ENCODE peak calls at places on chromosomes 2 and 18, in ten cellular contexts. X is CD8-positive, alpha-beta T cell; F is tibial artery; E is heart left ventricle; N is HCT116; R is AG09309; B is heart right ventricle; D is AG04450; A is stomach; Z is pancreas. P is an unnamed sample.

GRCh38 chr2:37776487-37776886 is 105.0 kb upstream of the CDC42EP3 start:
- DNase-seq in F (no peak), N (peak), B (no peak), E (no peak), Z (no peak), A (no peak), R (no peak), X (no peak), D (peak), P (peak)

GRCh38 chr18:38174594-38174993 is 609.0 kb upstream of the CELF4 start:
- DNase-seq in F (no peak), D (no peak), B (no peak), E (no peak), A (no peak), X (no peak), N (no peak), Z (peak), R (no peak), P (no peak)

GRCh38 chr2:233487748-233488345 is 78.7 kb downstream of the USP40 start:
- DNase-seq in R (no peak), B (no peak), N (no peak), F (no peak), E (no peak), Z (no peak), X (no peak), A (no peak), D (no peak), P (no peak)

GRCh38 chr2:169946092-169946491 is 118.8 kb downstream of the UBR3 start:
- DNase-seq in D (no peak), E (no peak), A (no peak), N (no peak), B (no peak), R (no peak), Z (no peak), F (no peak), X (no peak), P (no peak)

GRCh38 chr2:7015007-7015950 is 98.1 kb downstream of the RNF144A start:
- DNase-seq in D (no peak), Z (no peak), N (no peak), R (no peak), B (no peak), F (no peak), X (no peak), A (no peak), E (no peak), P (no peak)

GRCh38 chr2:133334923-133335322 is 233.3 kb downstream of the NCKAP5 start:
- DNase-seq in Z (no peak), N (no peak), X (no peak), F (no peak), A (no peak), E (no peak), D (no peak), R (no peak), B (no peak), P (no peak)

GRCh38 chr2:58769494-58770239 is 528.5 kb upstream of the FANCL start:
- DNase-seq in R (no peak), F (no peak), B (no peak), E (no peak), X (no peak), D (no peak), Z (no peak), A (no peak), N (no peak), P (no peak)

GRCh38 chr2:44680424-44680971 is 261.0 kb upstream of the SIX3 start:
- DNase-seq in F (no peak), B (no peak), R (no peak), Z (no peak), D (no peak), E (no peak), N (no peak), A (no peak), X (no peak), P (no peak)

GRCh38 chr2:79935771-79936657 is 368.5 kb downstream of the LRRTM1 start:
- DNase-seq in N (no peak), E (no peak), A (peak), F (no peak), D (peak), R (peak), X (no peak), Z (peak), B (no peak), P (no peak)

GRCh38 chr2:134917219-134917957 is 1.2 kb upstream of the CCNT2 start:
- DNase-seq in N (no peak), B (peak), E (peak), F (no peak), D (no peak), X (no peak), A (no peak), Z (peak), R (no peak), P (no peak)

GRCh38 chr2:72041638-72042111 is 106.0 kb downstream of the CYP26B1 start:
- DNase-seq in B (peak), R (no peak), D (no peak), E (no peak), N (no peak), Z (no peak), F (no peak), X (no peak), A (no peak), P (no peak)

GRCh38 chr2:107719141-107719540 is 107.6 kb upstream of the RGPD4 start:
- DNase-seq in X (no peak), A (no peak), E (no peak), D (no peak), N (no peak), Z (no peak), F (no peak), B (no peak), R (no peak), P (no peak)

GRCh38 chr2:240245706-240246105 is 105.2 kb upstream of the OTOS start:
- DNase-seq in A (peak), F (peak), N (no peak), D (no peak), Z (no peak), X (no peak), B (peak), E (peak), R (no peak), P (no peak)

GRCh38 chr2:20728114-20728758 is 61.3 kb downstream of the GDF7 start:
- DNase-seq in R (no peak), X (no peak), A (no peak), B (no peak), F (no peak), E (no peak), D (no peak), Z (no peak), N (no peak), P (no peak)

GRCh38 chr2:123165616-123166015 is 859.5 kb upstream of the CNTNAP5 start:
- DNase-seq in Z (no peak), X (no peak), R (no peak), E (no peak), B (no peak), N (no peak), D (no peak), A (no peak), F (no peak), P (no peak)

GRCh38 chr18:43405097-43405496 is 127.8 kb upstream of the SYT4 start:
- DNase-seq in R (no peak), Z (no peak), D (no peak), E (no peak), B (no peak), X (no peak), N (no peak), A (no peak), F (no peak), P (peak)

GRCh38 chr2:233679176-233679575 is 2.5 kb upstream of the UGT1A7 start:
- DNase-seq in F (no peak), A (no peak), X (no peak), R (no peak), N (no peak), E (no peak), B (no peak), Z (no peak), D (no peak), P (no peak)

GRCh38 chr2:23452853-23453420 is 68.0 kb downstream of the KLHL29 start:
- DNase-seq in E (no peak), B (no peak), Z (no peak), X (no peak), N (no peak), R (no peak), A (no peak), D (no peak), F (no peak), P (no peak)

GRCh38 chr2:26961603-26962184 is 8.7 kb upstream of the MAPRE3 start:
- DNase-seq in E (peak), A (peak), X (peak), F (peak), Z (peak), R (peak), D (peak), B (peak), N (peak), P (peak)

GRCh38 chr2:71932027-71932779 is 215.5 kb downstream of the CYP26B1 start:
- DNase-seq in Z (no peak), F (peak), A (no peak), N (no peak), E (peak), D (no peak), X (no peak), B (no peak), R (no peak), P (no peak)

GRCh38 chr2:71133603-71134002 is 3.2 kb downstream of the MPHOSPH10 start:
- DNase-seq in F (no peak), X (no peak), Z (no peak), R (no peak), A (no peak), B (no peak), E (no peak), D (no peak), N (no peak), P (no peak)

GRCh38 chr2:10287766-10288165 is 14.9 kb upstream of the HPCAL1 start:
- DNase-seq in F (no peak), N (no peak), X (no peak), B (no peak), D (no peak), R (no peak), Z (no peak), A (no peak), E (no peak), P (no peak)

GRCh38 chr2:105590780-105591660 is 153.7 kb upstream of the NCK2 start:
- DNase-seq in A (no peak), F (no peak), B (no peak), Z (no peak), D (no peak), E (no peak), X (no peak), N (no peak), R (no peak), P (no peak)

GRCh38 chr2:98761909-98762308 is 31.0 kb upstream of the MGAT4A start:
- DNase-seq in F (no peak), Z (no peak), R (no peak), B (no peak), X (no peak), D (no peak), N (no peak), E (no peak), A (no peak), P (no peak)

GRCh38 chr2:73214120-73215035 is at the start of gene SMYD5:
- DNase-seq in A (peak), X (peak), R (peak), D (peak), Z (peak), N (peak), F (peak), E (peak), B (peak), P (no peak)

GRCh38 chr18:49953416-49953815 is 140.1 kb upstream of the ACAA2 start:
- DNase-seq in A (no peak), D (no peak), E (no peak), B (no peak), Z (no peak), R (no peak), N (no peak), X (no peak), F (no peak), P (no peak)

GRCh38 chr2:27086722-27087446 is at the start of gene KHK:
- DNase-seq in A (peak), E (peak), N (no peak), R (no peak), Z (peak), F (peak), B (peak), X (no peak), D (no peak), P (no peak)

GRCh38 chr2:69893684-69894481 is at the start of gene SNRNP27:
- DNase-seq in D (peak), A (peak), E (peak), X (peak), F (peak), N (peak), B (peak), R (peak), Z (peak), P (peak)

GRCh38 chr18:5424903-5425302 is 118.9 kb downstream of the EPB41L3 start:
- DNase-seq in A (no peak), N (no peak), F (no peak), E (no peak), D (no peak), B (no peak), Z (no peak), X (no peak), R (no peak), P (peak)

GRCh38 chr2:199955007-199955338 is 318 bp downstream of the TYW5 start:
- DNase-seq in D (no peak), X (peak), F (no peak), A (no peak), E (no peak), R (no peak), N (no peak), B (no peak), Z (no peak), P (no peak)

GRCh38 chr2:231378028-231378722 is 17.3 kb upstream of the B3GNT7 start:
- DNase-seq in N (no peak), A (peak), X (no peak), Z (peak), R (no peak), F (no peak), B (no peak), D (no peak), E (no peak), P (no peak)

GRCh38 chr2:17839959-17840358 is 23.7 kb downstream of the MSGN1 start:
- DNase-seq in D (no peak), F (no peak), Z (no peak), B (no peak), A (no peak), R (no peak), X (no peak), N (no peak), E (no peak), P (no peak)

GRCh38 chr18:22167091-22167470 is 2.3 kb upstream of the GATA6 start:
- DNase-seq in E (no peak), X (no peak), D (no peak), R (no peak), A (no peak), F (no peak), B (peak), N (no peak), Z (no peak), P (no peak)

GRCh38 chr18:72107647-72108046 is 436.5 kb downstream of the CBLN2 start:
- DNase-seq in A (no peak), B (no peak), N (no peak), Z (no peak), F (no peak), E (no peak), X (no peak), D (no peak), R (no peak), P (no peak)

GRCh38 chr18:32301976-32302743 is 112.3 kb downstream of the MEP1B start:
- DNase-seq in D (peak), B (no peak), N (no peak), R (no peak), X (no peak), E (no peak), Z (no peak), A (no peak), F (no peak), P (peak)

GRCh38 chr2:126389446-126389845 is 266.5 kb upstream of the GYPC start:
- DNase-seq in N (no peak), E (no peak), B (no peak), A (no peak), F (no peak), Z (no peak), X (no peak), R (no peak), D (no peak), P (no peak)

DNA sequence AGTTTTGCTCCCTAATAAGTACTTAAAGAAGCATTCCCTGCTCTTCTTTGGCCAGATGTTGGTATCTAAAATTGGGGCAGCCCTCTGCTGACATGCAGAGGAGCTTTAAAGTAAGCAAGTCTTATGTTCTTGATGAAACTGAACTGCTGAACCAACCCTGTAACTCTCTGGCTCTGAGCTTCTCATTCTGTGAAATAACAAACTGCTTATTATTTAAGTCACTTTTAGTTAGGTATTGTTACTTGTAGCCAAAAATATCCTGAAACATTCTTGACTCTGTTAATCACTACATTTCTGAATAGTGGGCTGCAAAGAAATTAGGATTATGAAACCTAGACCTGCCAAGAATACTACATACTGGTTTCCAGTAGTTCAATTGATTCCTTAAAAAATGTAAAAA is 15.5 kb downstream of the PPP3R1 start:
- DNase-seq in N (no peak), X (no peak), Z (no peak), D (no peak), R (no peak), B (no peak), E (no peak), A (no peak), F (no peak), P (no peak)
- H3K4me3 ChIP-seq in N (no peak), X (no peak), Z (no peak), D (no peak), R (no peak), B (no peak), E (no peak), A (no peak), F (no peak), P (no peak)

GRCh38 chr2:1648241-1649102 is 95.8 kb downstream of the PXDN start:
- DNase-seq in N (no peak), Z (no peak), D (no peak), E (no peak), B (no peak), F (no peak), X (no peak), A (no peak), R (no peak), P (no peak)

GRCh38 chr2:1651131-1652066 is 92.9 kb downstream of the PXDN start:
- DNase-seq in X (no peak), N (no peak), R (no peak), E (no peak), Z (no peak), A (no peak), B (no peak), D (no peak), F (no peak), P (no peak)

GRCh38 chr2:1650474-1650872 is 93.8 kb downstream of the PXDN start:
- DNase-seq in F (no peak), A (no peak), E (no peak), N (no peak), Z (no peak), R (no peak), B (no peak), D (no peak), X (no peak), P (no peak)

GRCh38 chr2:1649103-1649870 is 95.0 kb downstream of the PXDN start:
- DNase-seq in Z (no peak), D (no peak), B (no peak), X (no peak), R (no peak), N (no peak), E (no peak), A (no peak), F (no peak), P (no peak)

GRCh38 chr2:1649871-1650473 is 94.3 kb downstream of the PXDN start:
- DNase-seq in F (no peak), B (no peak), E (no peak), N (no peak), Z (no peak), X (no peak), R (no peak), A (no peak), D (no peak), P (no peak)
- TF ChIP-seq CTCF in F (no peak), B (no peak), E (no peak), N (no peak), Z (no peak), X (no peak), R (no peak), A (no peak), D (no peak), P (no peak)

GRCh38 chr2:161306919-161307318 is 1.3 kb upstream of the PSMD14 start:
- DNase-seq in E (no peak), R (no peak), B (no peak), D (no peak), Z (no peak), A (no peak), F (no peak), N (no peak), X (no peak), P (no peak)
- H3K4me3 ChIP-seq in E (no peak), R (no peak), B (no peak), D (no peak), Z (no peak), A (no peak), F (no peak), N (peak), X (no peak), P (no peak)

DNA sequence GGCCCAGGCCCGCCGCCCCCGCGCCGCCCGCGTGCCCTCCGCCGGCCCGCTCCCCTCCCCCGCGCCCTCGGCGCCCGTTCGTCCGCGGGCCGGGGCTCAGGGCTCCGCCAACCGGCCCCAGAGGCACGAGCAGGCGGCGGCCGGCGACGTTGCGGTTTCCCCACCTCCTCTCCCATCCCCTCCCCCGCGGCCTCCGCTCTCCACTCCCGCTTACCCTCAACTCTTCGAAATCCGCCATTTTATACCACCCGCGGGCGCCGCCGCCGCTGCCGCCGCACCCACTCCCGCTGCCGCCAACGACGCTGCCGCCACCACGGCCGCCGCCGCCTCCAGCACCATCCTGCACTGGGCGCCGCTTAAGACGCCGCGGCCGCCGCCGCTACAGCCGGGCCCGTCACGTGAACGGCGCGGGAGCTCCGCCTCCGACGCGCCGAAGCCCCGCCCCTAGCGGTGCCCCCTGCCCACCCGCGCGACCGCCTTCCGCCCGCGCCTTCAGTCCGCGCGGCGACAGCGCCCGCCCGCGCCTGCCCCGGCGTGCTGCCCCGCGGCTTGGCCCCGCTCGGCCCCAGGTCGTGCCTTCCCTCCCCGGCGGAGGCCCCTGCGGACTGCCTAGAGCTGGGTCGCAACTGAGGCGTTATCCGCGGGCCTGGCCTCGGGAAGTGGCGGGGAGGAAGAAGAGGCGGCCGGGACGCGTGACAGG is at the start of the genes KATNAL2 and PIAS2:
- DNase-seq in X (peak), R (no peak), E (peak), D (no peak), F (peak), A (peak), N (peak), B (peak), Z (peak), P (no peak)
- TF ChIP-seq CTCF in X (no peak), R (no peak), E (no peak), D (no peak), F (no peak), A (peak), N (no peak), B (no peak), Z (no peak), P (no peak)

GRCh38 chr2:120346667-120347358 is 877 bp downstream of the INHBB start:
- DNase-seq in D (no peak), B (no peak), A (no peak), E (no peak), R (peak), X (no peak), Z (no peak), F (no peak), N (no peak), P (no peak)
- H3K4me3 ChIP-seq in D (no peak), B (peak), A (peak), E (no peak), R (peak), X (peak), Z (peak), F (peak), N (no peak), P (peak)

GRCh38 chr2:174540893-174541292 is 54.1 kb upstream of the GPR155 start:
- DNase-seq in A (no peak), F (no peak), X (no peak), N (no peak), R (no peak), B (no peak), Z (no peak), D (no peak), E (no peak), P (no peak)

GRCh38 chr2:174544802-174545201 is 52.8 kb downstream of the WIPF1 start:
- DNase-seq in X (no peak), B (no peak), N (no peak), R (no peak), D (no peak), E (no peak), Z (no peak), F (no peak), A (no peak), P (no peak)

GRCh38 chr2:174546519-174547506 is 50.8 kb downstream of the WIPF1 start:
- DNase-seq in D (no peak), N (peak), R (peak), A (no peak), F (no peak), B (no peak), X (no peak), Z (no peak), E (no peak), P (no peak)

GRCh38 chr2:174544156-174544555 is 53.4 kb downstream of the WIPF1 start:
- DNase-seq in E (no peak), D (no peak), A (no peak), B (no peak), N (no peak), R (no peak), Z (no peak), X (no peak), F (no peak), P (no peak)

DNA sequence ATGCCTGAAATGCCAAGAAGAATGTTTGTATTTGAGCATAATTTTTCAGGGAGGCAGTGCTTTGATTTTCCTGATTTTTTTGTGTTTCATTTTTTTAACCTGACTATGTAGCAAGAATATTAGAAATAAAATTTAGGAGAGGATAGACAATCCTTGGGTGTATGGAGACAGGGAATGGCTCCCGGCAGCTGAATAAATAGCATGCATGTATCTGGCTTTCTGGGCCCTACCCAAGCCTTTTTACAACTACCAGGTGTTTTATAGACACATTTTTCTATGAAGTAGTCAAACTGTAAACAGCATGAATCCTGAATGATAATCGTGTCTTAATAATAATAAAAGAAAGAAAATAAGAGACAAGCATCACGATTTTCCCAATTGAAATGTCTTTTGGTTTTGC is 52.4 kb downstream of the WIPF1 start:
- DNase-seq in D (no peak), A (no peak), R (no peak), B (no peak), F (no peak), X (no peak), Z (no peak), N (no peak), E (no peak), P (no peak)
- TF ChIP-seq CTCF in D (no peak), A (no peak), R (no peak), B (no peak), F (no peak), X (no peak), Z (no peak), N (no peak), E (no peak), P (no peak)

P was measured in kidney epithelial cell.